ENCODE peak calls at places on chromosomes 5 and 9, in five cellular contexts. Y, K, M, Z and G are unnamed samples.

GRCh38 chr5:151745071-151745705 is 13.2 kb downstream of the ATOX1 start:
- DNase-seq in Y (peak; percentile 82), Z (no peak), M (peak; percentile 81), K (peak; percentile 99), G (peak; percentile 98)

GRCh38 chr5:53211799-53212198 is 102.2 kb upstream of the MOCS2 start:
- DNase-seq in Y (no peak), K (peak; percentile 98), Z (no peak), M (no peak), G (peak; percentile 50)

GRCh38 chr5:173866249-173867172 is 21.6 kb upstream of the CPEB4 start:
- DNase-seq in Z (no peak), Y (no peak), K (no peak), M (peak; percentile 71), G (no peak)

GRCh38 chr9:121267689-121268597 is at the start of gene GSN:
- DNase-seq in K (peak; percentile 34), Y (peak; percentile 74), Z (peak; percentile 60), M (peak; percentile 94), G (peak; percentile 49)

GRCh38 chr9:90641868-90642558 is 611 bp downstream of the DIRAS2 start:
- DNase-seq in M (no peak), Y (no peak), K (no peak), Z (no peak), G (no peak)

GRCh38 chr5:137336161-137336560 is 163.0 kb downstream of the SPOCK1 start:
- DNase-seq in Y (no peak), M (no peak), K (no peak), Z (no peak), G (no peak)

GRCh38 chr5:89437450-89438435 is 554.8 kb upstream of the MEF2C start:
- DNase-seq in M (no peak), K (no peak), Y (no peak), Z (no peak), G (no peak)

GRCh38 chr9:129337287-129338140 is 159.5 kb upstream of the IER5L start:
- DNase-seq in K (no peak), M (no peak), Y (no peak), Z (no peak), G (no peak)

GRCh38 chr5:179805529-179806249 is 977 bp downstream of the MGAT4B start:
- DNase-seq in Z (peak; percentile 46), Y (peak; percentile 41), K (no peak), M (peak; percentile 84), G (no peak)

GRCh38 chr9:129697956-129698757 is 32.7 kb downstream of the PRRX2 start:
- DNase-seq in Y (no peak), M (peak; percentile 92), Z (no peak), K (no peak), G (no peak)

GRCh38 chr9:15901572-15901971 is 348.7 kb downstream of the CCDC171 start:
- DNase-seq in K (peak; percentile 59), M (no peak), Z (no peak), Y (no peak), G (no peak)

GRCh38 chr5:150488519-150489357 is 19.2 kb upstream of the NDST1 start:
- DNase-seq in Z (no peak), Y (no peak), K (no peak), M (peak; percentile 92), G (peak; percentile 69)

GRCh38 chr5:159826351-159827222 is 89.7 kb upstream of the ADRA1B start:
- DNase-seq in K (peak; percentile 88), Y (peak; percentile 84), M (no peak), Z (no peak), G (peak; percentile 98)

GRCh38 chr5:111083323-111083722 is 8.8 kb upstream of the WDR36 start:
- DNase-seq in M (no peak), K (no peak), Z (no peak), Y (no peak), G (no peak)

GRCh38 chr9:88173378-88173999 is 35.2 kb upstream of the SPATA31C2 start:
- DNase-seq in K (peak; percentile 79), Z (no peak), Y (peak; percentile 70), M (peak; percentile 78), G (peak; percentile 87)

GRCh38 chr9:14838701-14839100 is 71.5 kb downstream of the FREM1 start:
- DNase-seq in M (no peak), Y (no peak), K (no peak), Z (no peak), G (no peak)

GRCh38 chr5:36635721-36636390 is 29.4 kb downstream of the SLC1A3 start:
- DNase-seq in M (no peak), Z (no peak), Y (no peak), K (no peak), G (no peak)